ENCODE peak calls at places on chromosomes 2 and 18, in five cellular contexts. O is IMR-90, J is tibial artery, Z is cardiac muscle cell, B is neural progenitor cell. H is an unnamed sample.

GRCh38 chr18:12679183-12679786 is 21.4 kb upstream of the SPIRE1 start:
- DNase-seq in Z (peak), J (peak), B (no peak), O (peak), H (no peak)

GRCh38 chr2:141703506-141703905 is 427.3 kb downstream of the LRP1B start:
- DNase-seq in O (no peak), Z (no peak), J (no peak), B (no peak), H (no peak)

GRCh38 chr18:45980229-45980628 is 13.1 kb upstream of the EPG5 start:
- DNase-seq in O (no peak), Z (peak), J (no peak), B (no peak), H (no peak)

GRCh38 chr2:158121252-158121651 is 19.6 kb downstream of the UPP2 start:
- DNase-seq in O (no peak), J (no peak), B (no peak), Z (no peak), H (no peak)

GRCh38 chr2:12202301-12202700 is 455.9 kb downstream of the LPIN1 start:
- DNase-seq in B (no peak), Z (peak), O (peak), J (no peak), H (no peak)

GRCh38 chr2:156653670-156654069 is 217.5 kb downstream of the GPD2 start:
- DNase-seq in B (no peak), O (no peak), Z (no peak), J (no peak), H (peak)

GRCh38 chr2:157691131-157691530 is 62.5 kb upstream of the ACVR1C start:
- DNase-seq in O (no peak), J (no peak), Z (no peak), B (no peak), H (peak)

GRCh38 chr2:236984046-236984445 is 101.6 kb upstream of the COPS8 start:
- DNase-seq in J (no peak), B (no peak), O (no peak), Z (no peak), H (no peak)

GRCh38 chr18:72762505-72763122 is 105.2 kb downstream of the NETO1 start:
- DNase-seq in Z (peak), J (no peak), B (peak), O (peak), H (peak)

GRCh38 chr2:105175231-105175630 is 66.3 kb upstream of the GPR45 start:
- DNase-seq in Z (no peak), J (no peak), O (no peak), B (no peak), H (peak)

GRCh38 chr18:27057459-27058302 is 127.4 kb downstream of the CHST9 start:
- DNase-seq in B (no peak), Z (no peak), O (no peak), J (no peak), H (peak)

GRCh38 chr2:209788925-209789324 is 17.3 kb downstream of the UNC80 start:
- DNase-seq in J (no peak), O (no peak), Z (no peak), B (no peak), H (no peak)

GRCh38 chr2:104851236-104852160 is 2.4 kb upstream of the POU3F3 start:
- DNase-seq in Z (no peak), B (no peak), J (no peak), O (no peak), H (no peak)

GRCh38 chr2:196591621-196592022 is 47.9 kb upstream of the CCDC150 start:
- DNase-seq in J (no peak), B (no peak), O (no peak), Z (no peak), H (no peak)

GRCh38 chr2:239266779-239267410 is 133.9 kb downstream of the HDAC4 start:
- DNase-seq in B (no peak), Z (no peak), O (no peak), J (no peak), H (no peak)

GRCh38 chr2:172105715-172106124 is 3.0 kb upstream of the DLX2 start:
- DNase-seq in J (no peak), B (peak), O (no peak), Z (no peak), H (no peak)

GRCh38 chr2:101770672-101771071 is 73.2 kb downstream of the MAP4K4 start:
- DNase-seq in B (peak), J (no peak), Z (peak), O (peak), H (no peak)

GRCh38 chr2:29920631-29921559 is 491 bp downstream of the ALK start:
- DNase-seq in Z (peak), B (peak), O (peak), J (no peak), H (no peak)

GRCh38 chr2:154670083-154670482 is 28.4 kb upstream of the KCNJ3 start:
- DNase-seq in J (no peak), B (no peak), Z (no peak), O (no peak), H (no peak)

GRCh38 chr18:31294199-31294747 is 23.7 kb upstream of the DSG1 start:
- DNase-seq in B (no peak), O (no peak), Z (no peak), J (no peak), H (no peak)

GRCh38 chr2:97951155-97951670 is 44.5 kb downstream of the TMEM131 start:
- DNase-seq in O (peak), B (no peak), J (no peak), Z (no peak), H (no peak)

GRCh38 chr2:49972699-49973098 is 818.4 kb upstream of the FSHR start:
- DNase-seq in Z (no peak), O (no peak), J (no peak), B (peak), H (no peak)

GRCh38 chr2:119480184-119480583 is 44.1 kb downstream of the SCTR start:
- DNase-seq in B (no peak), Z (no peak), O (no peak), J (peak), H (no peak)

GRCh38 chr18:12018861-12019260 is 37.6 kb downstream of the IMPA2 start:
- DNase-seq in J (no peak), O (no peak), Z (no peak), B (no peak), H (no peak)

GRCh38 chr2:18781541-18782280 is 192.3 kb upstream of the NT5C1B start:
- DNase-seq in J (no peak), O (no peak), B (no peak), Z (no peak), H (no peak)

GRCh38 chr2:149141046-149141445 is 102.5 kb downstream of the LYPD6B start:
- DNase-seq in Z (no peak), B (no peak), J (no peak), O (no peak), H (no peak)

GRCh38 chr2:170710609-170710979 is 4.5 kb upstream of the SP5 start:
- DNase-seq in Z (no peak), O (no peak), J (no peak), B (no peak), H (no peak)

GRCh38 chr2:52220393-52220792 is 1188.5 kb upstream of the NRXN1 start:
- DNase-seq in O (no peak), B (no peak), Z (peak), J (no peak), H (no peak)

GRCh38 chr2:20576598-20577115 is 74.2 kb downstream of the HS1BP3 start:
- DNase-seq in J (no peak), Z (no peak), O (no peak), B (no peak), H (peak)

GRCh38 chr18:2997846-2998599 is 14.9 kb downstream of the LPIN2 start:
- DNase-seq in O (no peak), J (peak), Z (no peak), B (no peak), H (no peak)

GRCh38 chr2:69499242-69499641 is 62.0 kb upstream of the NFU1 start:
- DNase-seq in O (no peak), J (no peak), B (no peak), Z (no peak), H (no peak)

GRCh38 chr2:122734756-122735155 is 979.3 kb downstream of the TSN start:
- DNase-seq in O (no peak), B (no peak), Z (peak), J (no peak), H (no peak)

GRCh38 chr2:104465978-104466377 is 387.9 kb upstream of the POU3F3 start:
- DNase-seq in Z (no peak), J (no peak), B (no peak), O (no peak), H (no peak)

GRCh38 chr2:71971493-71971892 is 176.2 kb downstream of the CYP26B1 start:
- DNase-seq in B (no peak), O (no peak), J (no peak), Z (no peak), H (no peak)

GRCh38 chr2:46939596-46940359 is 24.2 kb upstream of the MCFD2 start:
- DNase-seq in B (peak), J (no peak), Z (peak), O (no peak), H (no peak)

GRCh38 chr2:211144078-211144477 is 587.7 kb downstream of the CPS1 start:
- DNase-seq in B (no peak), O (peak), Z (peak), J (no peak), H (no peak)

GRCh38 chr2:121356058-121356640 is 71.1 kb upstream of the TFCP2L1 start:
- DNase-seq in Z (peak), B (peak), J (no peak), O (peak), H (peak)

GRCh38 chr18:58633874-58634273 is 5.0 kb upstream of the ALPK2 start:
- DNase-seq in Z (no peak), B (no peak), J (no peak), O (no peak), H (no peak)

GRCh38 chr2:231189171-231189530 is 9.3 kb upstream of the ARMC9 start:
- DNase-seq in J (no peak), O (no peak), Z (no peak), B (no peak), H (no peak)

GRCh38 chr2:231191896-231192872 is 6.2 kb upstream of the ARMC9 start:
- DNase-seq in B (peak), Z (peak), O (peak), J (peak), H (no peak)

GRCh38 chr2:231188506-231189170 is 9.8 kb upstream of the ARMC9 start:
- DNase-seq in Z (no peak), O (no peak), J (no peak), B (no peak), H (no peak)

GRCh38 chr2:231189571-231190495 is 8.6 kb upstream of the ARMC9 start:
- DNase-seq in J (peak), O (no peak), B (peak), Z (peak), H (no peak)

GRCh38 chr2:231190531-231191197 is 7.8 kb upstream of the ARMC9 start:
- DNase-seq in O (no peak), B (peak), J (peak), Z (peak), H (no peak)
- TF ChIP-seq CTCF in O (no peak), B (peak), J (peak), Z (peak), H (no peak)

DNA sequence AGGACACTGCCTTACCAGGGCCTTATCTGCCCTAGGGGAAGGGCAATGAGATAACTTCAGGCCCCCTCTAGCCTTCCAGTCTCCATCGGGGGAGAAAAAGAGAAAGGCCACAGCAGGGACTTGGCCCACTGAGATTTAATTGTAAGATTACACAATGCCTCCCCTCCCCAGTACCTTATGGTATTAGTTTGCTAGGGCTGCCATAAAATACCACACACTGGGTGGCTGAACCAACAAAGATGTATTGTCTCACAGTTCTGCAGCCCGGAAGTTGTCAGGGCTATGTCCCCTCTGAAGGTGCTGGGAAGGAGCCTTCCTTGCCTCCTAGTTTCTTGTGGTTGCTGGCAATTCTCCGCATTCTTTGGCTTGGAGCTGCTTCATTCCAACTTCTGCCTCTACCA is 34.8 kb upstream of the SPATA3 start:
- DNase-seq in B (no peak), O (no peak), Z (peak), J (no peak), H (no peak)
- H3K4me3 ChIP-seq in B (no peak), O (no peak), Z (no peak), J (no peak), H (no peak)

GRCh38 chr18:66129248-66129647 is 378.4 kb downstream of the CDH7 start:
- DNase-seq in J (no peak), Z (no peak), O (no peak), B (no peak), H (no peak)

GRCh38 chr18:66119347-66119746 is 368.5 kb downstream of the CDH7 start:
- DNase-seq in J (no peak), Z (no peak), B (no peak), O (no peak), H (no peak)

GRCh38 chr18:66124394-66124793 is 373.6 kb downstream of the CDH7 start:
- DNase-seq in B (no peak), J (no peak), O (no peak), Z (no peak), H (peak)
- TF ChIP-seq CTCF in B (peak), J (no peak), O (no peak), Z (no peak), H (peak)

GRCh38 chr2:85430780-85431601 is 12.5 kb downstream of the SH2D6 start:
- DNase-seq in J (peak), Z (no peak), B (peak), O (no peak), H (no peak)

GRCh38 chr2:85434677-85435076 is 16.2 kb downstream of the SH2D6 start:
- DNase-seq in O (no peak), J (peak), Z (no peak), B (no peak), H (no peak)

GRCh38 chr2:85435220-85435958 is 16.9 kb downstream of the SH2D6 start:
- DNase-seq in J (peak), Z (no peak), O (no peak), B (no peak), H (no peak)

GRCh38 chr2:85431787-85432186 is 13.3 kb downstream of the SH2D6 start:
- DNase-seq in B (no peak), J (peak), Z (no peak), O (no peak), H (no peak)

GRCh38 chr2:85433511-85434089 is 15.1 kb downstream of the SH2D6 start:
- DNase-seq in Z (peak), B (no peak), O (peak), J (peak), H (no peak)
- H3K4me3 ChIP-seq in Z (no peak), B (no peak), O (no peak), J (no peak), H (no peak)

GRCh38 chr2:108392029-108392428 is 14.3 kb downstream of the SULT1C4 start:
- DNase-seq in J (no peak), B (no peak), O (no peak), Z (no peak), H (no peak)

GRCh38 chr2:108395155-108395554 is 17.4 kb downstream of the SULT1C4 start:
- DNase-seq in B (no peak), O (no peak), J (no peak), Z (no peak), H (no peak)

GRCh38 chr2:108399479-108399878 is 21.7 kb downstream of the SULT1C4 start:
- DNase-seq in B (no peak), J (no peak), O (no peak), Z (no peak), H (no peak)

GRCh38 chr2:108393197-108393596 is 15.4 kb downstream of the SULT1C4 start:
- DNase-seq in Z (no peak), B (no peak), J (no peak), O (no peak), H (no peak)

GRCh38 chr2:108396845-108397244 is 19.1 kb downstream of the SULT1C4 start:
- DNase-seq in B (peak), J (no peak), O (peak), Z (peak), H (no peak)
- TF ChIP-seq CTCF in B (peak), J (no peak), O (peak), Z (peak), H (peak)

DNA sequence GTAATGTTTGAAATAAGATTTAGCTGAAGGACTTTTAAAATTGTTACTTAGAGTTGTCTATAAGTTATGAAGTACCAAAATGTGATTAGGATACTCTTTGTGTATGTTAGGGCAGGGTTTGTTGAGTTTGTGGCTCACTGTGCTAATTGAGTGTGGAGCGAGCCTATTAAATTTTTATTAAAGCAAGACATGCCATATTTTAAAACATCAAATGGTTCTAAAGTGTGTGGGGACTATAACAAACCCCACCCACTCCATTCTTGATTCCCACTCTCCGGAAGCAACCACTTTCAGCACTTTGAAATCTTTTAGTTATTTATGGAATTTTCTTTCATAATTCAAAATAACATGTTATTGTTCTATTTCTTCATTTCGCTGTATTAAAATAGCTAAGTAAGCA is 1.8 kb downstream of the HNMT start:
- DNase-seq in Z (peak), O (no peak), B (no peak), J (no peak), H (no peak)
- H3K4me3 ChIP-seq in Z (no peak), O (no peak), B (no peak), J (peak), H (no peak)

GRCh38 chr2:27582695-27583389 is at the start of gene ZNF512:
- DNase-seq in J (peak), B (peak), Z (peak), O (peak), H (peak)
- TF ChIP-seq CTCF in J (no peak), B (peak), Z (no peak), O (no peak), H (no peak)

DNA sequence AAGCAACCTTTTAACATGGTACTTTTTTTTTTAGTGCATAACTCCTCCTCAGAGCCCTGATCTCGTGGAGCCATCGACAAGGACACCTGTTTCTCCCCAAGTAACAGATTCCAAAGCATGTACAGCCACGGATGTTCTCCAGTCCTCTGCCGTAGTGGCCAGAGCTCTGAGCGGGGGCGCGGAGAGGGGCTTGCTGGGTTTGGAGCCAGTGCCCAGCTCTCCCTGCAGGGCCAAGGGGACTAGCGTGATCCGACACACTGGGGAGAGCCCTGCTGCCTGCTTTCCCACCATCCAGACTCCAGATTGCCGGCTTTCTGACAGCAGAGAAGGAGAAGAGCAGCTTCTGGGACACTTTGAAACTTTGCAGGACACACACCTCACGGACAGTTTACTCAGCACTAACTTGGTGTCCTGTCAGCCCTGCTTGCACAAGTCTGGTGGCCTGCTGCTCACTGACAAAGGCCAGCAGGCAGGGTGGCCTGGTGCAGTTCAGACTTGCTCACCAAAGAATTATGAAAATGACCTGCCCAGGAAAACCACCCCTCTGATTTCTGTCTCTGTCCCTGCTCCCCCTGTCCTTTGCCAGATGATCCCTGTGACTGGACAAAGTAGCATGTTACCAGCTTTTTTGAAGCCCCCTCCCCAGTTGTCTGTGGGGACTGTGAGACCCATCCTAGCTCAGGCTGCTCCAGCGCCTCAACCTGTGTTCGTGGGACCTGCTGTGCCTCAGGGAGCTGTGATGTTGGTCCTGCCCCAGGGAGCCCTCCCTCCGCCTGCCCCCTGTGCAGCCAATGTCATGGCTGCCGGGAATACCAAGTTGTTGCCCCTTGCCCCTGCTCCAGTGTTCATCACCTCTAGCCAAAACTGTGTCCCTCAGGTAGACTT is 4.5 kb downstream of the KLF11 start:
- DNase-seq in J (no peak), B (no peak), Z (no peak), O (no peak), H (no peak)
- H3K4me3 ChIP-seq in J (no peak), B (no peak), Z (no peak), O (no peak), H (no peak)

DNA sequence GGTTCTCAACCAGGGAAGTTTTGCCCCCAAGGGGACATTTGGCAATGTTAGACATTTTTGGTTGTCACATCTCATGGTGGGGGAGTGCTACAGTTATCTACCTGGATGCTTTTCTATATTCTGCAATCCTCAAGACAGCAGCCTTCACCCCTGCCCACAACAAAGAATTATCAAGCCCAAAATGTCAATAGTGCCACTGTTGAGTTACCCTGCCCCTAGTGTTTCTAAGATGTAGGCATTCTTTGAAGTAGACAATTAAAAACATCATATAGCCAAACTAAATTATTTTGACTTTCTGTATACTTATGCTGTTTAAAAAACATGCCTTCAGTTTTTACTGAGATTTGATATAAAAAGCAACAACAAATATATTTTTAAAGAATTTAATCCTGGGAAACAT is 48.0 kb downstream of the ABI2 start:
- DNase-seq in B (no peak), Z (no peak), J (no peak), O (no peak), H (no peak)
- TF ChIP-seq CTCF in B (peak), Z (no peak), J (no peak), O (no peak), H (no peak)

H was measured in LNCaP clone FGC.